ENCODE peak calls at places on chromosomes 2 and 18, in eight cellular contexts. T is H1, K is transverse colon, D is spleen, L is vagina, C is breast epithelium, G is Panc1, V is HCT116. N is an unnamed sample.

GRCh38 chr2:74497777-74498499 is 1.5 kb downstream of the LBX2 start:
- DNase-seq in V (no peak), C (no peak), T (peak; percentile 79), K (peak; percentile 36), D (peak; percentile 83), G (no peak), L (no peak), N (no peak)

GRCh38 chr18:78739843-78740677 is 239.6 kb upstream of the SALL3 start:
- DNase-seq in G (no peak), L (peak; percentile 77), C (peak; percentile 37), V (no peak), K (no peak), T (no peak), D (peak; percentile 64), N (no peak)

GRCh38 chr2:23801396-23801795 is 125.5 kb downstream of the ATAD2B start:
- DNase-seq in D (no peak), K (no peak), V (no peak), L (no peak), T (no peak), C (no peak), G (no peak), N (no peak)

GRCh38 chr18:10299686-10300085 is 154.7 kb upstream of the APCDD1 start:
- DNase-seq in C (no peak), G (no peak), T (no peak), K (no peak), L (no peak), V (no peak), D (no peak), N (no peak)

GRCh38 chr2:73053316-73054114 is 18.0 kb downstream of the SFXN5 start:
- DNase-seq in K (no peak), V (no peak), C (no peak), D (no peak), T (no peak), L (no peak), G (no peak), N (no peak)

GRCh38 chr18:29651121-29651675 is 1391.3 kb downstream of the DSC3 start:
- DNase-seq in T (no peak), L (no peak), G (no peak), V (no peak), C (no peak), D (no peak), K (no peak), N (no peak)

GRCh38 chr2:169362346-169363026 is at the start of gene LRP2:
- DNase-seq in G (no peak), K (peak; percentile 13), C (no peak), V (no peak), L (no peak), T (peak; percentile 73), D (no peak), N (no peak)

GRCh38 chr18:48335829-48336228 is 73.4 kb downstream of the ZBTB7C start:
- DNase-seq in C (no peak), G (no peak), V (no peak), L (no peak), D (no peak), T (no peak), K (no peak), N (no peak)

GRCh38 chr2:215407061-215407460 is 28.8 kb downstream of the FN1 start:
- DNase-seq in K (no peak), D (no peak), G (no peak), T (no peak), L (no peak), V (no peak), C (no peak), N (no peak)

GRCh38 chr2:75309596-75310290 is 110.4 kb upstream of the TACR1 start:
- DNase-seq in K (no peak), D (no peak), V (no peak), L (no peak), C (no peak), G (no peak), T (no peak), N (no peak)

GRCh38 chr2:134919360-134920210 is 963 bp downstream of the CCNT2 start:
- DNase-seq in K (peak; percentile 60), C (no peak), V (no peak), T (no peak), G (peak; percentile 5), D (no peak), L (no peak), N (no peak)

GRCh38 chr18:48800877-48801727 is 149.7 kb downstream of the SMAD7 start:
- DNase-seq in T (peak; percentile 28), V (no peak), K (peak; percentile 8), C (peak; percentile 38), D (peak; percentile 71), G (no peak), L (peak; percentile 72), N (no peak)

GRCh38 chr18:22132258-22132657 is 37.1 kb upstream of the GATA6 start:
- DNase-seq in V (no peak), G (no peak), T (no peak), D (no peak), C (no peak), K (no peak), L (no peak), N (no peak)

GRCh38 chr2:136362676-136363390 is 244.9 kb upstream of the CXCR4 start:
- DNase-seq in T (no peak), L (no peak), C (no peak), K (no peak), G (no peak), V (no peak), D (no peak), N (peak; percentile 31)

DNA sequence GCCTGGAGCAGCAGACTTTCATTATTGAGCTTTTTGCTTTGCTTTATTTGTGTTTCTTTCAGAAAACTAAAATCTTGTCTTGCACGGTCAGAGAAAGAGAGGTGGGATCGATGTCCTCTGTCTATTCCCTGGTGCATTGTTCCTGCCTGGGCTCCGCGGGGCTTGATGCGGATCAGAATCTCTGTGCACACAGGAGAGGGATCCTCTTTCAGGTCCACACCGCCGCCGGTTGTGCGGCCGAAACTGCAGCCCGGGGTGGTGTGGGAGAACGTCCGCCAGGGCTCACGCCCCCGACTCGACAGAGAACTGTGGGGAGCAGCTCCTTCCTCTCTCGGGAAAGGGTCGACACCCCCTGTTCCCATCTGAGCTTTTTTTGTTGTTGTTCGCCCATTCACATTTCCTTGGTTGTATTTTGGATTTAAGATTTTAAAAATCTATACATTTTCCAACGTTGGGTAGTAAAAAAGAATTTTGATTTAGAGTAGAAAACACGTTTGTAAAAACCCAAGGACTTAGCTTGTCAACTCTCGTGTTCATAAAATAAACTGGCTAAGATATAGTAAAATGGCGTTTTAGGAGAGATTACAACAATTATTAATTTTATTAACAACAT is 23.6 kb upstream of the ZNF516 start:
- DNase-seq in L (no peak), V (no peak), K (peak; percentile 20), D (peak; percentile 86), C (no peak), T (peak; percentile 68), G (no peak), N (no peak)
- TF ChIP-seq CTCF in L (no peak), V (no peak), K (no peak), D (no peak), C (no peak), T (no peak), G (no peak), N (no peak)

GRCh38 chr2:172404824-172405223 is 22.6 kb upstream of the ITGA6 start:
- DNase-seq in V (no peak), G (no peak), T (no peak), D (no peak), K (no peak), L (no peak), C (no peak), N (no peak)
- TF ChIP-seq POLR2AphosphoS5 in V (no peak), G (no peak), T (no peak), D (no peak), K (no peak), L (peak; percentile 23), C (no peak), N (no peak)

GRCh38 chr2:26725516-26725810 is 32.9 kb downstream of the KCNK3 start:
- DNase-seq in K (no peak), G (no peak), C (no peak), T (no peak), D (no peak), V (no peak), L (no peak), N (no peak)

GRCh38 chr2:26722911-26723310 is 30.4 kb downstream of the KCNK3 start:
- DNase-seq in D (no peak), K (no peak), V (no peak), G (no peak), L (no peak), C (no peak), T (no peak), N (no peak)

GRCh38 chr2:26724784-26725515 is 32.4 kb downstream of the KCNK3 start:
- DNase-seq in D (no peak), G (no peak), T (no peak), V (no peak), L (no peak), C (no peak), K (no peak), N (no peak)

GRCh38 chr2:26723475-26723874 is 31.0 kb downstream of the KCNK3 start:
- DNase-seq in T (no peak), C (no peak), G (no peak), L (no peak), K (no peak), V (no peak), D (no peak), N (no peak)

GRCh38 chr2:26724004-26724750 is 31.7 kb downstream of the KCNK3 start:
- DNase-seq in V (peak; percentile 93), G (peak; percentile 86), K (peak; percentile 61), C (no peak), L (no peak), T (no peak), D (no peak), N (no peak)
- H3K27ac ChIP-seq in V (peak overlapping the region; percentile 80), G (peak overlapping the region; percentile 80), K (peak overlapping the region; percentile 55), C (no peak overlapping the region), L (peak overlapping the region; percentile 40), T (no peak overlapping the region), D (peak overlapping the region; percentile 82), N (peak overlapping the region; percentile 68)

GRCh38 chr2:158045362-158045761 is 56.3 kb upstream of the UPP2 start:
- DNase-seq in D (no peak), L (no peak), T (no peak), G (no peak), K (peak; percentile 42), V (peak; percentile 15), C (no peak), N (no peak)
- TF ChIP-seq CTCF in D (no peak), L (no peak), T (peak; percentile 77), G (peak; percentile 4), K (peak; percentile 65), V (peak; percentile 47), C (no peak), N (no peak)

GRCh38 chr2:219002395-219003266 is 9.4 kb upstream of the CRYBA2 start:
- DNase-seq in L (no peak), V (peak; percentile 60), K (peak; percentile 87), T (peak; percentile 96), D (no peak), C (peak; percentile 73), G (no peak), N (no peak)
- TF ChIP-seq POLR2AphosphoS5 in L (no peak), V (peak; percentile 63), K (peak; percentile 53), T (no peak), D (no peak), C (no peak), G (no peak), N (no peak)

DNA sequence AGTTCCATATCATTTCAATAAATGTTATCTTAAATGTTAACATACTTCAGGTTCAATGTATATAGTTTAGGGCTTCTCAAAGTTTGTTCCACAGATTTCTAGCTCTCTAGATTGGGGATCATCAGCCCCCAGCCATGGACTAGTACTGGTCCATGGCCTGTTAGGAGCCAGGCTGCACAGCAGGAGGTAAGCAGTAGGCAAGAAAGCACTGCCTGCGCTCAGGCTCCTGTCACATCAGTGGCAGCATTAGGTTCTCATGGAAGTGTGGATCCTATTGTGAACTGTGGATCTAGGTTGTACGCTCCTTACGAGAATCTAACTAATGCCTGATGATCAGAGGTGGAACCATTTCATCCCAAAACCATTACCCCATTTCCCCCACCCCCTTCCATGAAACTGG is 531.1 kb downstream of the PARD3B start:
- DNase-seq in D (no peak), C (no peak), L (no peak), V (no peak), K (no peak), T (no peak), G (no peak), N (no peak)
- H3K27ac ChIP-seq in D (no peak overlapping the region), C (no peak overlapping the region), L (no peak overlapping the region), V (no peak overlapping the region), K (no peak overlapping the region), T (no peak overlapping the region), G (no peak overlapping the region), N (no peak overlapping the region)

N was measured in esophagus muscularis mucosa.